ENCODE peak calls at places on chromosome 19, in four cellular contexts. One of them, this sample, is unnamed.

GRCh38 chr19:55247621-55248099 is 11.2 kb downstream of the PPP6R1 start:
- DNase-seq in H9: no peak
- DNase-seq in H1: no peak
- DNase-seq in IMR-90: no peak
- DNase-seq in this sample: peak; percentile 54

GRCh38 chr19:38036707-38037106 is 129.7 kb downstream of the SIPA1L3 start:
- DNase-seq in IMR-90: no peak
- DNase-seq in H1: no peak
- DNase-seq in H9: no peak
- DNase-seq in this sample: no peak

GRCh38 chr19:10167459-10167858 is 27.3 kb downstream of the DNMT1 start:
- DNase-seq in H1: no peak
- DNase-seq in H9: no peak
- DNase-seq in IMR-90: no peak
- DNase-seq in this sample: no peak

GRCh38 chr19:37933965-37934364 is 27.0 kb downstream of the SIPA1L3 start:
- DNase-seq in H9: no peak
- DNase-seq in H1: no peak
- DNase-seq in IMR-90: peak; percentile 20
- DNase-seq in this sample: peak; percentile 41

GRCh38 chr19:35395762-35396199 is 24.9 kb downstream of the GPR42 start:
- DNase-seq in H9: peak; percentile 45
- DNase-seq in H1: no peak
- DNase-seq in IMR-90: no peak
- DNase-seq in this sample: no peak

GRCh38 chr19:33324628-33325027 is 22.3 kb upstream of the CEBPA start:
- DNase-seq in H9: no peak
- DNase-seq in H1: no peak
- DNase-seq in IMR-90: no peak
- DNase-seq in this sample: no peak

GRCh38 chr19:33473644-33474305 is 47.8 kb downstream of the PEPD start:
- DNase-seq in H1: no peak
- DNase-seq in H9: no peak
- DNase-seq in IMR-90: peak; percentile 55
- DNase-seq in this sample: no peak

GRCh38 chr19:42657551-42657950 is 62.8 kb upstream of the CEACAM8 start:
- DNase-seq in H9: no peak
- DNase-seq in H1: no peak
- DNase-seq in IMR-90: peak; percentile 39
- DNase-seq in this sample: no peak

GRCh38 chr19:16359964-16360363 is 35.3 kb downstream of the KLF2 start:
- DNase-seq in H1: no peak
- DNase-seq in IMR-90: no peak
- DNase-seq in H9: no peak
- DNase-seq in this sample: no peak

GRCh38 chr19:2762783-2763496 is 20.1 kb downstream of the SGTA start:
- DNase-seq in H1: no peak
- DNase-seq in H9: no peak
- DNase-seq in IMR-90: no peak
- DNase-seq in this sample: no peak

GRCh38 chr19:32570081-32570785 is 10.8 kb upstream of the PDCD5 start:
- DNase-seq in IMR-90: peak; percentile 57
- DNase-seq in H9: peak; percentile 65
- DNase-seq in H1: no peak
- DNase-seq in this sample: peak; percentile 62

DNA sequence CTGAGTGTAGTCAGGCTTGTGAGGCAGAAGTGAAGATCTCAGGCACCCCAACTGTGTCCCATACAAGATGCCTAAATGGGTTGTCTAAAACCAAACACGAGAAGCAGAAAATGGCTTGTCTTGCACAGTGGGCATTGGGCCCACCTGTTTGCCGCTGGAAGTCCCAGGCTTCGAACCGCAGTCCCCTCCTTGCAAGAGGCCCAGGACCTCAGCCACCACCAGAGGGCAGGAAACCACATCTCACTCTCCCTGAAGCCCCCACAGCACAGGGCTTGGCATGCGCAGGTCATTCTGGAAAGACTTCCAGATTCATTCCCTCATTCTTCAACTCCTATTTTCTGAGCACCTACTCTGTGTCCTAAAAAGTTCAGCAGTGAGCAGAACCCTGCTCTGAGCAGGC is 973.7 kb downstream of the UQCRFS1 start:
- DNase-seq in H1: peak; percentile 43
- DNase-seq in H9: peak; percentile 81
- DNase-seq in IMR-90: no peak
- DNase-seq in this sample: peak; percentile 78
- H3K56ac ChIP-seq in H1: no peak overlapping the region
- H3K56ac ChIP-seq in H9: no peak overlapping the region
- H3K56ac ChIP-seq in IMR-90: no peak overlapping the region
- H3K56ac ChIP-seq in this sample: no peak overlapping the region

DNA sequence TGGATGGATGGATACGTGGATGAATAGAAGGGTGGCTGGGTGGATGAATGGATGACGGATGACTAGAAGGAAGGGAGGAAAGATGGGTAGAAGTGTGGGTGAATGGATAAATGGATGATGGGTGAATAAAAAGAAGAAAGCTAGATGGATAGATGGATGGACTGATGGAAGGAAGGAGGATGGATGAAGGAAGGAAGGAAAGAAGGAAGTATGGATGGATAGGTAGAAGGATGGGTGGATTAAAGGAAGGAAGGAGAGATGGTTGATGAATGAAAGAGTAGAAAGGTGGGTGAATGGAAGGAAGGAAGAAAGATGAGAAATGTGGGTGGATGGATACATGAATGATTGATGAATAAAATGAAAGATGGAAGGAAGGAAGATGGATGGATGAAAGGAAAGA is 14.5 kb downstream of the ARHGEF18 start:
- DNase-seq in IMR-90: no peak
- DNase-seq in H1: no peak
- DNase-seq in H9: no peak
- DNase-seq in this sample: no peak
- H3K56ac ChIP-seq in IMR-90: no peak overlapping the region
- H3K56ac ChIP-seq in H1: no peak overlapping the region
- H3K56ac ChIP-seq in H9: no peak overlapping the region
- H3K56ac ChIP-seq in this sample: no peak overlapping the region

DNA sequence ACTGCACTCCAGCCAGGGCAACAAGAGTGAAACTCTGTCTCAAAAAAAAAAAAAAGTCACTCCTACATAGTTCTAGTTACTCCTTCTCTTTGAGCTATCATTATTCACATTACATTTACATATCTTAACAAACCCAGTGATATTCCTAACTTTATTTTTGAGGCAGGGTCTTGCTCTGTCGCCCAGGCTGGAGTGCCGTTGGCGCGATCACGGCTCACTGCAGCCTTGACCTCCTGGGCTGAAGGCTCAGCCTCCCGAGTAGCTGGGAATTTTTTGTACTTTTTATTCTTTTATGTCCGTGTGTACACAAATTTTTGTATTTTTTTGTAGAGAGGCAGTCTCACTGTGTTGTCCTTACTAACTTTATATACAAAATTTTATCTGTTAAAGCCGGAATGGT is 587 bp upstream of the RPS15 start:
- DNase-seq in H1: no peak
- DNase-seq in H9: no peak
- DNase-seq in IMR-90: no peak
- DNase-seq in this sample: no peak
- H3K56ac ChIP-seq in H1: no peak overlapping the region
- H3K56ac ChIP-seq in H9: no peak overlapping the region
- H3K56ac ChIP-seq in IMR-90: no peak overlapping the region
- H3K56ac ChIP-seq in this sample: peak overlapping the region; percentile 83

DNA sequence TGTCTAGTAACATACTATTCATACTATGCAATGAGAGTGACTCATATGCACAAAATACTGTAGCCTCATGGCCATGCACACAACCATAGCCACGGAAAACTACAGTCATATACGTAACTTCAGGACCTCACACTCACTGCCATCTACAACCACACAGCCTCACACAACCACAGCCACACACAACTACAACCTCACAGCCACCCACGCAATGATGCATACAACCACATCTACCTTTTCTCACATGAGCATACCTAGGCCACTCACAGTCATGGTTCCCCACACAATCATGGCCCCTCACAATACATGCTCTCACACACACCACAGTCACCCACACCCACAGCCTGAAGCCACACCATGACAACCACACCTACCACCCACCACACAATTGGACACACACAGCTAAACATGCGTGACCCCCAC is 8.7 kb upstream of the TNFSF14 start:
- DNase-seq in IMR-90: no peak
- DNase-seq in H9: no peak
- DNase-seq in H1: no peak
- DNase-seq in this sample: no peak
- H3K56ac ChIP-seq in IMR-90: no peak overlapping the region
- H3K56ac ChIP-seq in H9: no peak overlapping the region
- H3K56ac ChIP-seq in H1: peak overlapping the region; percentile 2
- H3K56ac ChIP-seq in this sample: no peak overlapping the region

GRCh38 chr19:44708940-44709339 is 10.0 kb downstream of the CEACAM16 start:
- DNase-seq in IMR-90: no peak
- DNase-seq in H9: no peak
- DNase-seq in H1: no peak
- DNase-seq in this sample: no peak
- H3K56ac ChIP-seq in IMR-90: no peak overlapping the region
- H3K56ac ChIP-seq in H9: no peak overlapping the region
- H3K56ac ChIP-seq in H1: no peak overlapping the region
- H3K56ac ChIP-seq in this sample: no peak overlapping the region

DNA sequence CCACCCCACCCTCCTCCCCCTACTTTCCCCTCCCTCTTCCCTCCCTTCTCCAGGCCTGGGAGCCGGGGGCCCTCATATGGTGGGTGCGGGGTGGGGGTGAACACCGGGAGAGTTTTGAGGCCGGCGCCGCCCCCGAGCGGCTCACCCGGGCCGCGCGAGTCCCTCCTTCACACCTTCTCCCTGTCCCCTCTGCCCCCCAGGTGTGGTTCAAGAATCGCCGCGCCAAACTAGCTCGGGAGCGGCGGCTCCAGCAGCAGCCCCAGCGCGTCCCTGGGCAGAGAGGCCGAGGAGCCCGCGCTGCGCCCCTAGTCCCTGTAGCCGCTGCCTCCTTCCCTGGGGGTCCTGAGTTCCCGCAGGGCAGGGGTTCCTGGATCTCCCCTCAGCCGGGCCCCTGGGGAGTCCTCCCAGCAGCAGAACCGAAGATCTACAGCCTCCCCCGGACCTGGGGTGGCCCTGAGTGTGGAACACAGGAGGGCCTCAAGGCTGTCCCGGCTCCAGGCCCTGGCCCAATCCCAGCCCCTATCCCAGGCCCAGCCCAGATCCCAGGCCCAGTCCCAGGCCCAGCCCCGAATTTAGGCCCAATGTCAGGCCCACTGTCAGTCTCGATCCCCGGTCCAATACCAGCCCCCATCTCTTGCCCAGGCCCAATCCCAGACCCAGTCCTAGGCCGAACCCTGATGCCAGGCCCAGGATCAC is 1.7 kb downstream of the TPRX2 start:
- DNase-seq in H1: no peak
- DNase-seq in IMR-90: no peak
- DNase-seq in H9: peak; percentile 44
- DNase-seq in this sample: no peak
- H3K56ac ChIP-seq in H1: no peak overlapping the region
- H3K56ac ChIP-seq in IMR-90: no peak overlapping the region
- H3K56ac ChIP-seq in H9: no peak overlapping the region
- H3K56ac ChIP-seq in this sample: no peak overlapping the region

This sample was measured in mesendoderm.